ENCODE peak calls at places on chromosomes 11 and 22, in eight cellular contexts. V is SK-N-SH, M is AG09309, I is cardiac fibroblast, F is B cell, H is heart right ventricle, L is fibroblast of pulmonary artery, K is GM12865. B is an unnamed sample.

GRCh38 chr11:125976156-125976555 is 30.3 kb downstream of the VSIG10L2 start:
- DNase-seq in V (no peak), M (no peak), I (no peak), F (no peak), H (no peak), L (no peak), K (no peak), B (no peak)

GRCh38 chr11:115674176-115674575 is 170.0 kb upstream of the CADM1 start:
- DNase-seq in V (no peak), M (peak; percentile 24), I (no peak), F (no peak), H (no peak), L (no peak), K (no peak), B (no peak)

GRCh38 chr22:25903294-25903693 is 161.3 kb downstream of the MYO18B start:
- DNase-seq in V (peak; percentile 24), M (no peak), I (no peak), F (no peak), H (no peak), L (no peak), K (peak; percentile 11), B (no peak)

GRCh38 chr11:74672956-74673895 is 58.0 kb downstream of the CHRDL2 start:
- DNase-seq in V (peak; percentile 77), M (peak; percentile 95), I (peak; percentile 98), F (no peak), H (peak; percentile 71), L (peak; percentile 99), K (no peak), B (no peak)

GRCh38 chr11:78562398-78562797 is 12.3 kb downstream of the NARS2 start:
- DNase-seq in V (no peak), M (no peak), I (peak; percentile 77), F (no peak), H (no peak), L (peak; percentile 75), K (no peak), B (no peak)

GRCh38 chr11:106331163-106331562 is 253.7 kb downstream of the AASDHPPT start:
- DNase-seq in V (no peak), M (no peak), I (no peak), F (no peak), H (no peak), L (no peak), K (no peak), B (no peak)

GRCh38 chr22:48428556-48429371 is 1398.9 kb downstream of the BRD1 start:
- DNase-seq in V (no peak), M (no peak), I (no peak), F (no peak), H (no peak), L (no peak), K (no peak), B (no peak)

GRCh38 chr22:24952837-24953293 is 349 bp downstream of the KIAA1671 start:
- DNase-seq in V (peak; percentile 84), M (no peak), I (peak; percentile 66), F (no peak), H (peak; percentile 43), L (peak; percentile 72), K (no peak), B (peak; percentile 39)

GRCh38 chr22:32558681-32559355 is 84.2 kb downstream of the FBXO7 start:
- DNase-seq in V (no peak), M (no peak), I (peak; percentile 56), F (no peak), H (no peak), L (peak; percentile 24), K (no peak), B (no peak)

GRCh38 chr11:96337541-96338530 is 5.2 kb downstream of the MAML2 start:
- DNase-seq in V (no peak), M (no peak), I (peak; percentile 61), F (peak; percentile 54), H (no peak), L (peak; percentile 55), K (peak; percentile 65), B (peak; percentile 50)

GRCh38 chr22:43293661-43294392 is 49.3 kb downstream of the SCUBE1 start:
- DNase-seq in V (no peak), M (no peak), I (peak; percentile 39), F (no peak), H (no peak), L (peak; percentile 38), K (no peak), B (no peak)

GRCh38 chr11:95443386-95443785 is 212.4 kb upstream of the SESN3 start:
- DNase-seq in V (no peak), M (no peak), I (no peak), F (peak; percentile 43), H (no peak), L (no peak), K (peak; percentile 68), B (peak; percentile 53)

GRCh38 chr11:121071456-121072236 is 29.4 kb upstream of the TECTA start:
- DNase-seq in V (no peak), M (no peak), I (peak; percentile 11), F (no peak), H (no peak), L (no peak), K (no peak), B (no peak)

GRCh38 chr11:124643042-124643604 is 20.5 kb downstream of the TBRG1 start:
- DNase-seq in V (no peak), M (no peak), I (no peak), F (no peak), H (no peak), L (no peak), K (no peak), B (no peak)

GRCh38 chr22:47400701-47401591 is 638.5 kb downstream of the TBC1D22A start:
- DNase-seq in V (no peak), M (no peak), I (no peak), F (no peak), H (no peak), L (no peak), K (no peak), B (no peak)

GRCh38 chr11:122177238-122177637 is 61.2 kb upstream of the BLID start:
- DNase-seq in V (no peak), M (no peak), I (no peak), F (no peak), H (no peak), L (no peak), K (no peak), B (no peak)

GRCh38 chr11:10496296-10496936 is 41.4 kb downstream of the AMPD3 start:
- DNase-seq in V (no peak), M (no peak), I (no peak), F (no peak), H (no peak), L (no peak), K (no peak), B (no peak)

GRCh38 chr11:73760066-73760679 is 701 bp downstream of the RAB6A start:
- DNase-seq in V (peak; percentile 69), M (no peak), I (peak; percentile 59), F (no peak), H (peak; percentile 42), L (peak; percentile 44), K (peak; percentile 29), B (peak; percentile 48)

GRCh38 chr11:1371836-1372465 is 17.8 kb upstream of the BRSK2 start:
- DNase-seq in V (peak; percentile 24), M (no peak), I (no peak), F (peak; percentile 6), H (no peak), L (no peak), K (no peak), B (no peak)

GRCh38 chr11:12235549-12235944 is 125.2 kb downstream of the MICAL2 start:
- DNase-seq in V (no peak), M (no peak), I (peak; percentile 40), F (no peak), H (no peak), L (peak; percentile 40), K (peak; percentile 39), B (no peak)

GRCh38 chr11:17066691-17067090 is 10.8 kb downstream of the RPS13 start:
- DNase-seq in V (no peak), M (no peak), I (no peak), F (no peak), H (no peak), L (no peak), K (no peak), B (no peak)

GRCh38 chr11:17067417-17067816 is 10.1 kb downstream of the RPS13 start:
- DNase-seq in V (no peak), M (no peak), I (no peak), F (no peak), H (no peak), L (no peak), K (no peak), B (no peak)

GRCh38 chr11:17063171-17064002 is 14.1 kb downstream of the RPS13 start:
- DNase-seq in V (peak; percentile 79), M (no peak), I (peak; percentile 66), F (peak; percentile 51), H (peak; percentile 55), L (peak; percentile 60), K (peak; percentile 70), B (peak; percentile 63)
- TF ChIP-seq CTCF in V (peak; percentile 75), M (peak; percentile 93), I (peak; percentile 98), F (peak; percentile 28), H (peak; percentile 79), L (peak; percentile 90), K (peak; percentile 90), B (peak; percentile 76)

GRCh38 chr11:134139873-134140331 is 71.0 kb downstream of the JAM3 start:
- DNase-seq in V (peak; percentile 83), M (peak; percentile 62), I (peak; percentile 91), F (no peak), H (peak; percentile 82), L (peak; percentile 92), K (peak; percentile 66), B (peak; percentile 71)
- TF ChIP-seq CTCF in V (peak; percentile 89), M (peak; percentile 86), I (peak; percentile 91), F (peak; percentile 84), H (peak; percentile 91), L (peak; percentile 95), K (peak; percentile 74), B (peak; percentile 51)

DNA sequence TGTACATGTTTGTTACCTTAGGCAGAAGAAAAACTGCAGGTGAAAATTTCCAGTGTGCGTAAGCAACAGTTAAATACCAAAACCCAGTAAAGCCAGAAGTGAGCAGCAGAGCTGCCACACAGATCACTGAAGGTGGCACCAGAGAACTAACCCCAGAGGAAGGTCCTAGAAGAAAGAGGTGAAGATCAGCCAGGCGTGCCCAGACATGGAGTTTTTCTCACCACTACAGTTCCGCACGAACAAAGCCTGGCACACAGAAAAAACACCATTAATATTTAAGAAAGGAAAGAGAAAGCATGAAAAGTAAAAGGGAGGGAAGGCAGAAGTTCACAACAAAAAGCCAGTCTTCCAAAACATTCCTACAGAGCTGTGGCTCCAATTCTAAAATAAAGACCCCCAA is 60.7 kb downstream of the STK33 start:
- DNase-seq in V (no peak), M (no peak), I (no peak), F (peak; percentile 55), H (no peak), L (no peak), K (peak; percentile 78), B (peak; percentile 29)
- TF ChIP-seq CTCF in V (no peak), M (no peak), I (no peak), F (no peak), H (no peak), L (no peak), K (peak; percentile 11), B (peak; percentile 18)

DNA sequence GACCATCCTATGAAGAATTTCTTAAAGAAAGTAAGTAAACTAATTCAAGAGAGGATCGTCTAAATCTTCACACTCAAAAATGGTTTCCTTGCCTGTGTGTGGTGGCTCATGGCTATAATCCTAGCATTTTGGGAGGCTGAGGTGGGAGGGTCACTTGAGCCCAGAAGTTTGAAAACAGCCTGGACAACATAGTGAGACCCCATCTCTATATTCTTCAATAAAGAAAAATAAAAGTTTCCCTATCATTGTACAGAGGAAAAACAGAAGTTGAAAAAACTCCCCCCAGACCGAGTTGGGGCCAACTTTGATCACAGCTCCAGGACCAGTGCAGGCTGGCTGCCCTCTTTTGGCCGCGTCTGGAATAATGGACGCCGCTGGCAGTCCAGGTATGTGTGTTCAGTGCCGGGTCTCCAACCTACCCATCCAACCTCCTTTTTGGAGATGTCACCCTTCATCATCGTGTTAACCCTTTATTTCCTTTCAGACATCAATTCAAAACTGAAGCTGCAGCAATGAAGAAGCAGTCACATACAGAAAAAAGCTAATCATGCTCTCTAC is 3.0 kb downstream of the RPS25 start:
- DNase-seq in V (no peak), M (no peak), I (no peak), F (no peak), H (no peak), L (no peak), K (no peak), B (no peak)
- TF ChIP-seq CTCF in V (no peak), M (no peak), I (peak; percentile 15), F (no peak), H (no peak), L (no peak), K (no peak), B (no peak)

B was measured in GM13976.